ENCODE peak calls at places on chromosome 1, in six cellular contexts. B is Karpas-422; S is type B pancreatic cell; M is T-cell; J is lower lobe of right lung; R is activated CD8-positive, alpha-beta memory T cell treated with anti-CD3 and anti-CD28 coated beads, Interleukin-2, amount 50 U/mL, for 4 hours. X is an unnamed sample.

GRCh38 chr1:47211796-47212269 is 20.2 kb downstream of the TAL1 start:
- DNase-seq in S (no peak), J (no peak), B (no peak), R (no peak), M (no peak), X (no peak)

GRCh38 chr1:157785241-157785640 is 8.3 kb upstream of the FCRL2 start:
- DNase-seq in R (no peak), M (no peak), S (no peak), J (no peak), B (peak), X (no peak)

GRCh38 chr1:185404864-185405568 is 88.0 kb upstream of the IVNS1ABP start:
- DNase-seq in R (no peak), S (no peak), M (no peak), J (no peak), B (no peak), X (no peak)

GRCh38 chr1:163170975-163171676 is 31.6 kb downstream of the RGS5 start:
- DNase-seq in S (no peak), R (no peak), M (no peak), B (peak), J (no peak), X (no peak)

GRCh38 chr1:180213401-180214177 is 16.5 kb upstream of the LHX4 start:
- DNase-seq in B (no peak), R (no peak), J (no peak), S (no peak), M (peak), X (peak)

GRCh38 chr1:30870656-30871055 is 37.9 kb downstream of the SDC3 start:
- DNase-seq in B (peak), M (no peak), J (no peak), S (no peak), R (no peak), X (no peak)

GRCh38 chr1:50774759-50775351 is 185.2 kb downstream of the FAF1 start:
- DNase-seq in M (no peak), R (no peak), S (no peak), J (no peak), B (peak), X (no peak)

GRCh38 chr1:151457911-151458882 is 1.1 kb downstream of the POGZ start:
- DNase-seq in R (peak), S (peak), B (peak), M (peak), J (peak), X (peak)

GRCh38 chr1:174789399-174789798 is 210.3 kb upstream of the CACYBP start:
- DNase-seq in R (no peak), M (no peak), S (no peak), J (no peak), B (no peak), X (no peak)

GRCh38 chr1:1420654-1421134 is 382 bp downstream of the ANKRD65 start:
- DNase-seq in M (no peak), B (no peak), S (no peak), R (no peak), J (peak), X (no peak)

GRCh38 chr1:234956821-234957329 is 171.8 kb downstream of the TOMM20 start:
- DNase-seq in J (no peak), S (peak), M (no peak), B (no peak), R (no peak), X (peak)

GRCh38 chr1:61184035-61184713 is 101.8 kb downstream of the NFIA start:
- DNase-seq in B (peak), J (peak), R (no peak), S (no peak), M (no peak), X (peak)

GRCh38 chr1:151976868-151977267 is 16.8 kb downstream of the S100A10 start:
- DNase-seq in B (no peak), J (no peak), S (no peak), M (no peak), R (no peak), X (no peak)